ENCODE peak calls at places on chromosomes 13 and 19, in four cellular contexts. R is EH; B is stimulated activated CD8-positive, alpha-beta memory T cell treated with anti-CD3 and anti-CD28 coated beads, Interleukin-2, amount 100 ng/mL, for 48 hours; X is spleen. K is an unnamed sample.

GRCh38 chr19:40442328-40443130 is 1.6 kb downstream of the SERTAD3 start:
- DNase-seq in B (no peak), X (no peak), R (no peak), K (peak; percentile 38)

GRCh38 chr19:18135712-18136584 is 17.0 kb upstream of the PIK3R2 start:
- DNase-seq in B (no peak), R (no peak), X (no peak), K (no peak)

GRCh38 chr19:33532859-33533455 is 11.4 kb upstream of the PEPD start:
- DNase-seq in X (no peak), B (no peak), R (no peak), K (peak; percentile 88)

GRCh38 chr19:4984448-4984990 is 15.6 kb downstream of the KDM4B start:
- DNase-seq in X (no peak), R (no peak), B (no peak), K (no peak)

GRCh38 chr19:3983542-3983914 is 1.7 kb downstream of the EEF2 start:
- DNase-seq in R (no peak), X (no peak), B (no peak), K (no peak)

GRCh38 chr19:11979527-11979926 is 14.7 kb downstream of the ZNF763 start:
- DNase-seq in X (no peak), B (no peak), R (no peak), K (no peak)

GRCh38 chr13:37058801-37059135 is 720 bp downstream of the SUPT20H start:
- DNase-seq in R (no peak), X (no peak), B (no peak), K (peak; percentile 40)

GRCh38 chr13:98273824-98274786 is 97.0 kb upstream of the RNF113B start:
- DNase-seq in X (no peak), R (no peak), B (no peak), K (peak; percentile 71)

GRCh38 chr13:44972956-44973581 is 16.2 kb downstream of the NUFIP1 start:
- DNase-seq in R (peak; percentile 44), X (no peak), B (no peak), K (peak; percentile 53)

GRCh38 chr13:70394149-70394548 is 285.9 kb upstream of the KLHL1 start:
- DNase-seq in R (no peak), B (no peak), X (no peak), K (peak; percentile 29)

GRCh38 chr13:99053636-99054233 is 75.9 kb upstream of the DOCK9 start:
- DNase-seq in B (no peak), R (no peak), X (no peak), K (no peak)

GRCh38 chr13:91609353-91609752 is 210.9 kb downstream of the GPC5 start:
- DNase-seq in B (no peak), R (no peak), X (no peak), K (no peak)

GRCh38 chr13:80664930-80665329 is 324.0 kb upstream of the SPRY2 start:
- DNase-seq in B (no peak), X (no peak), R (no peak), K (no peak)

GRCh38 chr19:4737955-4738580 is 14.4 kb upstream of the DPP9 start:
- DNase-seq in X (no peak), R (no peak), B (no peak), K (no peak)

GRCh38 chr19:12611361-12611699 is 610 bp downstream of the ZNF791 start:
- DNase-seq in X (peak; percentile 74), B (no peak), R (peak; percentile 80), K (peak; percentile 72)

GRCh38 chr19:41249707-41250423 is 14.3 kb upstream of the HNRNPUL1 start:
- DNase-seq in X (no peak), B (no peak), R (no peak), K (peak; percentile 71)

GRCh38 chr19:40396886-40397567 is 7.0 kb upstream of the HIPK4 start:
- DNase-seq in X (no peak), B (no peak), R (no peak), K (no peak)

GRCh38 chr19:53898166-53898565 is 10.9 kb upstream of the CACNG7 start:
- DNase-seq in R (no peak), X (no peak), B (no peak), K (peak; percentile 63)

GRCh38 chr19:58439576-58440554 is at the start of gene ZNF132:
- DNase-seq in X (peak; percentile 98), B (peak; percentile 82), R (peak; percentile 100), K (peak; percentile 100)

GRCh38 chr13:75931116-75931515 is 295.0 kb downstream of the LMO7 start:
- DNase-seq in X (no peak), R (peak; percentile 9), B (no peak), K (no peak)

GRCh38 chr19:35887197-35887596 is 13.1 kb downstream of the NFKBID start:
- DNase-seq in B (no peak), X (no peak), R (no peak), K (no peak)

K was measured in GM23338.